ENCODE peak calls at places on chromosomes 1 and 21, in four cellular contexts. U is H1, A is GM12891, B is GM12878. Y is an unnamed sample.
A peak's percentile ranks its signal among the peaks of the same experiment; 100 is the strongest.

GRCh38 chr1:198913667-198914066 is 274.8 kb downstream of the PTPRC start:
- DNase-seq in U (no peak), A (no peak), B (no peak), Y (no peak)

GRCh38 chr1:239635276-239635675 is 248.9 kb downstream of the CHRM3 start:
- DNase-seq in U (no peak), A (no peak), B (no peak), Y (no peak)

GRCh38 chr1:46204406-46204742 is 1.2 kb downstream of the LURAP1 start:
- DNase-seq in U (no peak), A (no peak), B (no peak), Y (no peak)

GRCh38 chr1:206455681-206456344 is 14.5 kb upstream of the IKBKE start:
- DNase-seq in U (no peak), A (no peak), B (no peak), Y (no peak)

GRCh38 chr1:158506369-158506987 is 34.5 kb downstream of the OR10R2 start:
- DNase-seq in U (peak; percentile 44), A (no peak), B (peak; percentile 8), Y (no peak)

GRCh38 chr1:43197343-43198127 is 25.4 kb downstream of the CFAP57 start:
- DNase-seq in U (no peak), A (no peak), B (no peak), Y (no peak)

GRCh38 chr21:39106881-39107462 is 76.3 kb downstream of the PSMG1 start:
- DNase-seq in U (no peak), A (no peak), B (no peak), Y (no peak)

GRCh38 chr1:203046984-203047630 is 20.8 kb downstream of the PPFIA4 start:
- DNase-seq in U (no peak), A (no peak), B (no peak), Y (no peak)

GRCh38 chr1:109959974-109960744 is 24.4 kb upstream of the AHCYL1 start:
- DNase-seq in U (no peak), A (no peak), B (no peak), Y (no peak)

GRCh38 chr1:184152502-184152901 is 101.0 kb downstream of the TSEN15 start:
- DNase-seq in U (no peak), A (no peak), B (no peak), Y (no peak)

GRCh38 chr1:247487057-247487456 is 29.2 kb upstream of the OR2B11 start:
- DNase-seq in U (no peak), A (peak; percentile 25), B (peak; percentile 28), Y (peak; percentile 23)

GRCh38 chr1:25080294-25081209 is 150.5 kb upstream of the RUNX3 start:
- DNase-seq in U (no peak), A (no peak), B (no peak), Y (no peak)

GRCh38 chr21:36478941-36479340 is 981 bp downstream of the CLDN14 start:
- DNase-seq in U (no peak), A (no peak), B (no peak), Y (no peak)

GRCh38 chr1:187313115-187313514 is 484.4 kb downstream of the PLA2G4A start:
- DNase-seq in U (no peak), A (no peak), B (no peak), Y (no peak)

GRCh38 chr1:70462611-70463010 is 51.5 kb downstream of the CTH start:
- DNase-seq in U (no peak), A (no peak), B (no peak), Y (no peak)

GRCh38 chr1:43978551-43979260 is at the start of gene B4GALT2:
- DNase-seq in U (no peak), A (peak; percentile 83), B (no peak), Y (peak; percentile 87)

GRCh38 chr1:226823643-226824042 is 46.8 kb upstream of the PSEN2 start:
- DNase-seq in U (no peak), A (no peak), B (no peak), Y (no peak)

GRCh38 chr1:204867666-204868339 is 2.9 kb upstream of the NFASC start:
- DNase-seq in U (no peak), A (no peak), B (no peak), Y (no peak)

GRCh38 chr1:157105988-157106812 is 6.6 kb upstream of the ETV3L start:
- DNase-seq in U (no peak), A (peak; percentile 63), B (peak; percentile 41), Y (peak; percentile 70)

GRCh38 chr1:184156521-184157395 is 105.2 kb downstream of the TSEN15 start:
- DNase-seq in U (no peak), A (no peak), B (no peak), Y (no peak)

GRCh38 chr1:236875975-236876374 is 80.9 kb downstream of the MTR start:
- DNase-seq in U (no peak), A (no peak), B (no peak), Y (no peak)

GRCh38 chr1:223363057-223363855 is 720 bp downstream of the SUSD4 start:
- DNase-seq in U (no peak), A (no peak), B (no peak), Y (no peak)

GRCh38 chr1:115838805-115839705 is 1.9 kb downstream of the NHLH2 start:
- DNase-seq in U (no peak), A (peak; percentile 22), B (no peak), Y (no peak)

GRCh38 chr1:168348146-168348709 is 67.6 kb downstream of the TBX19 start:
- DNase-seq in U (no peak), A (no peak), B (no peak), Y (no peak)

GRCh38 chr1:46369542-46370213 is 24.4 kb upstream of the FAAH start:
- DNase-seq in U (no peak), A (no peak), B (no peak), Y (no peak)

GRCh38 chr1:180270767-180271639 is 40.9 kb downstream of the LHX4 start:
- DNase-seq in U (no peak), A (no peak), B (no peak), Y (no peak)

GRCh38 chr1:18948048-18948912 is 8.2 kb downstream of the IFFO2 start:
- DNase-seq in U (no peak), A (no peak), B (no peak), Y (no peak)

GRCh38 chr1:94236630-94237290 is 624 bp downstream of the ARHGAP29 start:
- DNase-seq in U (no peak), A (no peak), B (no peak), Y (no peak)

GRCh38 chr1:20266642-20267041 is 24.0 kb upstream of the VWA5B1 start:
- DNase-seq in U (no peak), A (no peak), B (no peak), Y (no peak)

GRCh38 chr21:42299324-42300044 is 15.7 kb downstream of the TFF3 start:
- DNase-seq in U (no peak), A (no peak), B (no peak), Y (no peak)

GRCh38 chr1:182069028-182069466 is 7.5 kb upstream of the ZNF648 start:
- DNase-seq in U (peak; percentile 75), A (peak; percentile 50), B (no peak), Y (no peak)

GRCh38 chr1:183914283-183914682 is 109.4 kb downstream of the RGL1 start:
- DNase-seq in U (no peak), A (no peak), B (no peak), Y (no peak)

GRCh38 chr1:211515090-211516023 is 23.4 kb upstream of the RD3 start:
- DNase-seq in U (no peak), A (peak; percentile 76), B (no peak), Y (peak; percentile 77)

GRCh38 chr1:159055181-159055621 is 21.4 kb downstream of the AIM2 start:
- DNase-seq in U (no peak), A (no peak), B (no peak), Y (no peak)

DNA sequence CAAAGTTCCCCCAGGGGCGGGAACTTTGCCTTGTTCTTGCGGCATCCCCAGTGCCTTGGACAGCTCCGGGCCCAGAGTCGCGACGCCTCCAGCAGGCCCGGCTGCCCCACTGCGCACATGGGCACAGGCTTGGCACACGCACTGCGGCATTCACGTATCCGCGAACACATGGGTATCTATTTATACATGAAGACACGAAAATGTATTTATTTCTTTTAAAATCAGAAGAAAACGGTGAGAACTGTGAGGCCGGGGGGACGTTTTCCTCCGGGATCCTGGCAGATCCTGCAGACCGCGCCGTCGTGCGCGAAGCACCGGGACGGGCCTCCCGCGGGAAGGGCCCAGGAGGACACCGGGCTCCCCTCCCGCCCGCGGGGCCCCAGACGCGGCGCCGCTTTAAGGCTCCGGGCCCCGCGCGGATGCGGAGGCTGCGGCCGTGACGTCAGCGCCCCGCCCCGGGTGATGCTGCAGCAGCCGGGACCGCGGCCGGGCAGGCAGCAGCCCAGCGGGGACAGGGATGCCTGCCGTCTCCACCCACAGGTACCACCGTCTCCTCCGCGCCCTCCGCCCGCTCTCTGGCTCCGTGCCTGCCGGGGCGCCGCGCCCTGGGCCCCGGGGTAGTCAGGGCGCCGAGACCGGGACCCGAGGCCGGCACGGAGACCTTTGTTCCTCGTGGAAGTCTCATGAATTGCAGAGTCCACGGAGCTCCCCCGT is at the start of gene SLC45A1:
- DNase-seq in U (no peak), A (peak; percentile 84), B (no peak), Y (peak; percentile 79)
- TF ChIP-seq POLR2A in U (no peak), A (no peak), B (no peak), Y (no peak)

GRCh38 chr1:98172022-98172421 is 251.2 kb upstream of the DPYD start:
- DNase-seq in U (no peak), A (no peak), B (no peak), Y (no peak)

GRCh38 chr1:98177751-98178150 is 256.9 kb upstream of the DPYD start:
- DNase-seq in U (no peak), A (no peak), B (no peak), Y (no peak)

GRCh38 chr1:98176414-98176813 is 255.6 kb upstream of the DPYD start:
- DNase-seq in U (no peak), A (no peak), B (no peak), Y (no peak)

DNA sequence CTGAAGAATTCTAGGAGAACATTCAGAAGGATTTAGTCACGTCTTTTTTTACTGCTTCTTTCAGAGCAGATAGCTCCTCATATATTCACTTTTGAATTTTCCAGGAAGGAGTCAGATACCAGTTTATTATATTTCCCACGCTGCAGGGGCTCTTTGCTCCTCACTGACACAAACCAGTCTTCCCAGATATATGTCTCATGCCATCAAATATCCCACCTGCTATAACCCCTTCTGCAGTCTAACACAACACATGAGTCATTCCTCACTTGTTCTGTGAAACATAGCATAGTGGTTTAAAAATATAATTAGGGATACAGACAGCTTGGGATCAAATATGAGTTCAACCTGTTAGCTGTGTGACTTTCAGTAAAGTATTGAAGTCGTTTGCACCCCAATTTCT is 251.7 kb upstream of the DPYD start:
- DNase-seq in U (no peak), A (no peak), B (no peak), Y (no peak)
- TF ChIP-seq TAF1 in U (no peak), A (no peak), B (no peak), Y (no peak)

GRCh38 chr1:7095343-7095964 is 310.2 kb downstream of the CAMTA1 start:
- DNase-seq in U (no peak), A (no peak), B (no peak), Y (no peak)
- TF ChIP-seq POLR2AphosphoS5 in U (no peak), A (no peak), B (no peak), Y (no peak)

GRCh38 chr1:153773004-153773921 is 1.9 kb upstream of the SLC27A3 start:
- DNase-seq in U (no peak), A (no peak), B (no peak), Y (no peak)

GRCh38 chr1:153771841-153772593 is 3.2 kb upstream of the SLC27A3 start:
- DNase-seq in U (peak; percentile 21), A (no peak), B (no peak), Y (no peak)

GRCh38 chr1:153775432-153776311 is 465 bp downstream of the SLC27A3 start:
- DNase-seq in U (peak; percentile 70), A (peak; percentile 68), B (no peak), Y (peak; percentile 60)

GRCh38 chr1:153774780-153775431 is at the start of gene SLC27A3:
- DNase-seq in U (peak; percentile 25), A (peak; percentile 48), B (no peak), Y (peak; percentile 57)

GRCh38 chr1:153774036-153774435 is 1.2 kb upstream of the SLC27A3 start:
- DNase-seq in U (no peak), A (no peak), B (no peak), Y (no peak)
- TF ChIP-seq POLR2A in U (peak; percentile 14), A (no peak), B (no peak), Y (no peak)

Y was measured in GM12892.